ENCODE peak calls at places on chromosomes 12 and 14, in six cellular contexts. L is sigmoid colon, M is Panc1, U is A549, Z is tibial nerve, C is thoracic aorta. K is an unnamed sample.

GRCh38 chr12:114918535-114919233 is 234.7 kb upstream of the TBX3 start:
- DNase-seq in Z (no peak), C (no peak), M (peak; percentile 73), L (no peak), U (peak; percentile 79), K (no peak)

GRCh38 chr14:105455086-105455640 is 19.5 kb upstream of the CRIP2 start:
- DNase-seq in M (no peak), L (no peak), U (no peak), Z (no peak), C (no peak), K (no peak)

GRCh38 chr12:79373896-79374499 is 316.8 kb downstream of the PAWR start:
- DNase-seq in M (no peak), U (peak; percentile 41), L (no peak), Z (no peak), C (no peak), K (no peak)

GRCh38 chr12:107035733-107036132 is 48.8 kb upstream of the MTERF2 start:
- DNase-seq in C (no peak), L (no peak), Z (no peak), U (no peak), M (no peak), K (no peak)

GRCh38 chr14:65574611-65575010 is 162.1 kb downstream of the FUT8 start:
- DNase-seq in M (no peak), C (no peak), L (no peak), U (no peak), Z (no peak), K (no peak)

GRCh38 chr12:25689996-25690501 is 137.0 kb upstream of the LMNTD1 start:
- DNase-seq in M (no peak), C (no peak), U (no peak), Z (no peak), L (peak; percentile 77), K (no peak)

GRCh38 chr14:55843718-55844403 is 263.9 kb downstream of the KTN1 start:
- DNase-seq in M (no peak), Z (no peak), C (no peak), L (no peak), U (no peak), K (no peak)

GRCh38 chr14:96204151-96205058 is at the start of gene BDKRB2:
- DNase-seq in C (peak; percentile 9), U (peak; percentile 94), Z (peak; percentile 74), M (no peak), L (peak; percentile 91), K (peak; percentile 76)

GRCh38 chr12:107320929-107321618 is 227.7 kb upstream of the CRY1 start:
- DNase-seq in L (no peak), U (peak; percentile 37), M (no peak), C (no peak), Z (no peak), K (no peak)

GRCh38 chr14:78764240-78764639 is 594.1 kb downstream of the NRXN3 start:
- DNase-seq in M (no peak), U (no peak), L (no peak), C (no peak), Z (no peak), K (no peak)

GRCh38 chr14:61140271-61140670 is 140.9 kb downstream of the TMEM30B start:
- DNase-seq in C (no peak), U (no peak), Z (no peak), M (no peak), L (no peak), K (no peak)
- H3K9me3 ChIP-seq in C (no peaks in the 10 kb centered on the region), U (peaks cover 23% of the 10 kb centered on the region), Z (no peaks in the 10 kb centered on the region), M (no peaks in the 10 kb centered on the region), L (peaks cover 6% of the 10 kb centered on the region), K (peaks cover 8% of the 10 kb centered on the region)

DNA sequence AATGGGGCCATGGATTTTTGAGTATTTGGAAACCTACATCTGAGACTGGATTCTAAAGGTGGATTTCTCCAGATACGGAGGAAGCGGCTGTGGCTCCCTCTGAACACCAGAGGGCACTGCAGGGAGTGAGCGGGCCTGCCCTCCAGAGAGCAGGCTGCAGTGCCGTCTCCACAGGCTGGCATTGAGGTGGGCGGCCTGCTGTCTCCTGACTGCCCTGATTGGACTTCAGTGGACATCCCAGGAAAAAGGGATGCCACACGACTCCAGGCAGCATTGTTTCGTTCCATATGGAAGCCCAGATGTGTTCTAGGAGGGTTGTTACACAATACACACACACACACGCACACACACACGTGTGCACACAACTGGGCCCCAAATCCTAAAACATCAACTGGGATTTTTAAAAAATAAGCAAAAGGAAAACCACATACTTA is 20.9 kb upstream of the ANO2 start:
- DNase-seq in M (peak; percentile 15), U (peak; percentile 66), C (no peak), L (no peak), Z (peak; percentile 20), K (no peak)
- TF ChIP-seq CTCF in M (peak; percentile 89), U (peak; percentile 74), C (peak; percentile 70), L (peak; percentile 60), Z (peak; percentile 59), K (peak; percentile 81)

GRCh38 chr12:91055976-91056375 is 1.8 kb downstream of the KERA start:
- DNase-seq in U (no peak), L (no peak), C (no peak), Z (no peak), M (no peak), K (no peak)

GRCh38 chr12:91057349-91057748 is 475 bp downstream of the KERA start:
- DNase-seq in Z (no peak), L (no peak), U (no peak), M (no peak), C (no peak), K (no peak)

GRCh38 chr12:91053951-91054715 is 3.7 kb downstream of the KERA start:
- DNase-seq in L (peak; percentile 57), C (no peak), Z (no peak), U (no peak), M (no peak), K (no peak)

GRCh38 chr12:91058821-91059220 is 997 bp upstream of the KERA start:
- DNase-seq in Z (no peak), M (no peak), L (no peak), C (no peak), U (no peak), K (no peak)

GRCh38 chr12:91057771-91058170 is at the start of gene KERA:
- DNase-seq in L (no peak), M (no peak), C (no peak), U (no peak), Z (no peak), K (no peak)
- H3K9me3 ChIP-seq in L (no peaks in the 10 kb centered on the region), M (no peaks in the 10 kb centered on the region), C (no peaks in the 10 kb centered on the region), U (no peaks in the 10 kb centered on the region), Z (no peaks in the 10 kb centered on the region), K (no peaks in the 10 kb centered on the region)

DNA sequence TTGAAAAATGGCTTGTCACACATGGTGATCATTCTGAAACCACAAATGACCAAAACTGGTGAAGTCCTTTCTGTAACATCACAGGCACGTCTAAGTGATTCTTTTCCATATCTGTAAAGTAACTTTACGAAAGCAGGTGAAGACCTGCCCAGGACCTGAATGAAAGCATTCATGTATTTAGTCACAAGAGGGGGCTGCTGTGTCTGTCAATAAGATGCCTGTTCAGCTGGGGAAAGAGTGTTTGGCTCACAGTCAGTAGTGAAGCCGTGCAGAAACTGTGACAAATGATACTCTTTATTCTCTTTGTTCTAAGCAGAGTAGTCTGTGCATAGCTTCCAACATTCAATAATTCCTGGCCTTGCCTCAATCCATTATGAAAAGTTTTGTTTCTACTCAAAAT is 373.5 kb upstream of the OR4E1 start:
- DNase-seq in C (no peak), Z (no peak), L (no peak), M (no peak), U (no peak), K (no peak)
- TF ChIP-seq CTCF in C (no peak), Z (no peak), L (no peak), M (peak; percentile 29), U (no peak), K (no peak)

GRCh38 chr12:94812345-94812744 is 162.0 kb upstream of the TMCC3 start:
- DNase-seq in Z (no peak), U (no peak), M (no peak), C (no peak), L (no peak), K (no peak)
- H3K9me3 ChIP-seq in Z (peaks cover 5% of the 10 kb centered on the region), U (peaks cover 49% of the 10 kb centered on the region), M (peaks cover 19% of the 10 kb centered on the region), C (peaks cover 26% of the 10 kb centered on the region), L (peaks cover 8% of the 10 kb centered on the region), K (peaks cover 17% of the 10 kb centered on the region)

DNA sequence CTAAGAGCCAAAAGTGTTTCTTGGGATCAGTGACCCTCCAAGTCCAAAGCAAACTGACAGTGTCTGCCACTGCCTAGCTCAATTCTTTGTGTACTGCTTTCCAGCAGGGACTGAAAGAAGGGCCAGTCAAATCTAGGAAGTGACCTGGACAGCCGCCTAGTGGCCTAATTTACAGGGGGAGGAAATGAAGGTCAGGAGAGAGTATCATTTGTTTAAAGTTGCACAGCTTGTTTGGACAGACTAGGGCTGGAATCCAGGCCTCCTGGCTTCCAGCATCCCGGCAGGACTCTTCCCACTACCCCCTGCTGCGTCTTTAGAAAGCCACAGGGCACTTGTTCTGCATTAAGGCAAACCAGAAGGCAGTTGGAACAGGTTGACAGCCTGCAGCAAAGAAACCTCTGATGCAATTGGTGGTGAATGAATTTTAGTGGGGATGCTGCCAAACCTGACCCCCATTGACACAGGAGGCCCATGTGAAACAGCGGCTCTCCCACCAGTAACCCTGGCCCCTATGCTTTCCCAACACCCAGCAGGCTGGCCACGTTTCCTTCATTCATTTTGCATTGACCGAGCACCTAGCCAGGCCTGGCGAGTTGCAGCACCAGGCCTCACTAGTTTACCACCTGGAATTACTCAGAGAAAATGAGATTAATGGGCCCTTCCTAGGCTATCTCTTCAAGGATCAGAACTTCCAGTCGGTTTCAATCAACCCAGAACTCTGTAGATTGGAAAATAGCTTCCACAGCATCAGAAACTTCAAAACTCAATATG is 28.2 kb downstream of the GALNT16 start:
- DNase-seq in U (peak; percentile 46), Z (peak; percentile 43), L (peak; percentile 89), M (no peak), C (no peak), K (peak; percentile 67)
- TF ChIP-seq CTCF in U (peak; percentile 40), Z (peak; percentile 21), L (peak; percentile 15), M (peak; percentile 59), C (no peak), K (peak; percentile 59)

DNA sequence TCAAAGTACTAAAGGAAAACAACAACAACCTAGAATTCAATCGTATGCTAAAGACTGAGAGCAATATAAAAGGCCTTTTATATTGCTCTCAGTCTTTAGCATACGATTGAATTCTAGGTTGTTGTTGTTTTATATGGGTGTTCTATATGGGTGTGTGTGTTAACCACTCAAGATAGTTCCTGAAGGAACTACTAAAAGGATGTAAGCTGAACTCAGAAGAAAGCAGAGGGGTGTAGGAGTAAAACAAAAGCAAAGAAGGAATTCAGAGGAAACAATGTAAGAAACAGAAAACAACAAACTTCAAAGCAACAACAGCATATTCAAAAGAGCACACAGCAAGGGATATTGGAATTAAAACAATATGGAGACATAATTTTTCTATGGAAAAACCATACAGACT is 5.4 kb downstream of the ZNF891 start:
- DNase-seq in L (no peak), M (no peak), C (no peak), U (no peak), Z (no peak), K (no peak)
- H3K9me3 ChIP-seq in L (peaks cover 51% of the 10 kb centered on the region), M (peaks cover 92% of the 10 kb centered on the region), C (peaks cover 95% of the 10 kb centered on the region), U (peaks cover 99% of the 10 kb centered on the region), Z (peaks cover 35% of the 10 kb centered on the region), K (peaks cover 43% of the 10 kb centered on the region)

DNA sequence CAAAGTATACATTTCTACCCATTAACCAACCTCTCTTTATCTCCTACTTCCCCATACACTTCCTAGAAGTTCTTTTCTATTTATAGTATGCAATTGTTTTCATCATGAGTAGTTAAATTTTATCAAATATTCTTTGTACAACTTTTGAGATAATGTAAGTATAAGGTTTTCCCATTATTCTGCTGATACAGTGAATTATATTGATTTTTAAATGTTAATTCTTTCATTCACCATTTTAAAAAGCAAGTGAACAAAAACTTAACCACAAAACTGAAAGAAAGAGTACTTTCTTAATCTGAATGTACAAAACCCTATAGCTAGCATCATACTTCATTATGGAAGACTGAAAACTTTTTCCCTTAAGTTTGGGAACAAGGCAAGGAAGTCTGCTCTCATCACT is 9.5 kb upstream of the SLCO1B3 start:
- DNase-seq in C (no peak), M (no peak), Z (no peak), L (no peak), U (no peak), K (no peak)
- TF ChIP-seq CTCF in C (no peak), M (no peak), Z (no peak), L (no peak), U (no peak), K (no peak)